ENCODE peak calls at places on chromosome 10, in four cellular contexts. One of them, this sample, is unnamed.

GRCh38 chr10:77104459-77104980 is 533.1 kb downstream of the KCNMA1 start:
- DNase-seq in Panc1: no peak
- DNase-seq in IMR-90: peak
- DNase-seq in kidney: peak
- DNase-seq in this sample: no peak

GRCh38 chr10:70328018-70328417 is 44.2 kb upstream of the NPFFR1 start:
- DNase-seq in kidney: no peak
- DNase-seq in Panc1: no peak
- DNase-seq in IMR-90: no peak
- DNase-seq in this sample: no peak

GRCh38 chr10:43166207-43166878 is 28.1 kb downstream of the CSGALNACT2 start:
- DNase-seq in Panc1: no peak
- DNase-seq in IMR-90: peak
- DNase-seq in kidney: no peak
- DNase-seq in this sample: no peak

GRCh38 chr10:47254611-47255010 is 45.4 kb upstream of the GDF10 start:
- DNase-seq in IMR-90: no peak
- DNase-seq in kidney: no peak
- DNase-seq in Panc1: no peak
- DNase-seq in this sample: no peak

GRCh38 chr10:29012926-29013554 is 275.8 kb upstream of the LYZL1 start:
- DNase-seq in kidney: no peak
- DNase-seq in IMR-90: peak
- DNase-seq in Panc1: no peak
- DNase-seq in this sample: no peak

GRCh38 chr10:24716295-24716694 is 7.4 kb downstream of the ARHGAP21 start:
- DNase-seq in IMR-90: no peak
- DNase-seq in Panc1: no peak
- DNase-seq in kidney: no peak
- DNase-seq in this sample: no peak

GRCh38 chr10:11602919-11603523 is 8.4 kb downstream of the USP6NL start:
- DNase-seq in Panc1: no peak
- DNase-seq in IMR-90: peak
- DNase-seq in kidney: no peak
- DNase-seq in this sample: no peak

GRCh38 chr10:88159127-88159829 is 295.9 kb downstream of the PTEN start:
- DNase-seq in kidney: no peak
- DNase-seq in IMR-90: no peak
- DNase-seq in Panc1: no peak
- DNase-seq in this sample: no peak

GRCh38 chr10:121516483-121516882 is 81.8 kb downstream of the FGFR2 start:
- DNase-seq in kidney: no peak
- DNase-seq in IMR-90: no peak
- DNase-seq in Panc1: no peak
- DNase-seq in this sample: no peak

GRCh38 chr10:33143160-33143728 is 185.2 kb upstream of the ITGB1 start:
- DNase-seq in kidney: no peak
- DNase-seq in IMR-90: peak
- DNase-seq in Panc1: no peak
- DNase-seq in this sample: no peak

GRCh38 chr10:116186273-116186672 is 86.7 kb downstream of the GFRA1 start:
- DNase-seq in kidney: no peak
- DNase-seq in IMR-90: no peak
- DNase-seq in Panc1: no peak
- DNase-seq in this sample: no peak

GRCh38 chr10:75904499-75905283 is 473.3 kb downstream of the LRMDA start:
- DNase-seq in kidney: no peak
- DNase-seq in IMR-90: no peak
- DNase-seq in Panc1: no peak
- DNase-seq in this sample: no peak

GRCh38 chr10:75911426-75911825 is 480.0 kb downstream of the LRMDA start:
- DNase-seq in kidney: no peak
- DNase-seq in IMR-90: no peak
- DNase-seq in Panc1: no peak
- DNase-seq in this sample: no peak

DNA sequence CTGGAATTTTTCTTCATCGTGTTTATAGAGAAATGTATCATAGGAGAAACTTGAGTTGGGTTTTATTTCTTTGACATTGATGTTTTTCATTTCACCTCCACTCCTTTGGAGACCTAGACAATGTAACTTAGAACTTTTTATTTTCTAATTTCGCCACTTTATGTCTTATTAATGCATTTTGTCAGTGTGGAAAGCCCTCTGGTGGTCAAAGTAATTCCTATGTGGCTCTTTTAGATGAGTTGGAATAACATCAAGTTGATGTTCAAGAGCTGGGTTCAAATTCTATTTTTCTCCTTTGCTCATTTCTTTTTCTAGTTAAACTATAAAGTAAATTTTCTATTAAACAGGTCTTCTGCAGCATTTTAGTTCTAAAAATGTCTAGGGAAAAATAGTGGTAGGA is 478.6 kb downstream of the LRMDA start:
- DNase-seq in IMR-90: peak
- DNase-seq in kidney: no peak
- DNase-seq in Panc1: no peak
- DNase-seq in this sample: no peak
- TF ChIP-seq CTCF in IMR-90: peak
- TF ChIP-seq CTCF in kidney: peak
- TF ChIP-seq CTCF in Panc1: peak
- TF ChIP-seq CTCF in this sample: peak

GRCh38 chr10:5977471-5978370 is at the start of gene IL15RA:
- DNase-seq in IMR-90: peak
- DNase-seq in kidney: peak
- DNase-seq in Panc1: no peak
- DNase-seq in this sample: no peak
- TF ChIP-seq CTCF in IMR-90: peak
- TF ChIP-seq CTCF in kidney: no peak
- TF ChIP-seq CTCF in Panc1: peak
- TF ChIP-seq CTCF in this sample: peak

GRCh38 chr10:96784253-96784652 is 47.8 kb upstream of the LCOR start:
- DNase-seq in IMR-90: no peak
- DNase-seq in kidney: no peak
- DNase-seq in Panc1: no peak
- DNase-seq in this sample: no peak

GRCh38 chr10:96794786-96795733 is 37.0 kb upstream of the LCOR start:
- DNase-seq in kidney: no peak
- DNase-seq in IMR-90: no peak
- DNase-seq in Panc1: no peak
- DNase-seq in this sample: no peak

GRCh38 chr10:96791902-96792301 is 40.2 kb upstream of the LCOR start:
- DNase-seq in IMR-90: no peak
- DNase-seq in kidney: no peak
- DNase-seq in Panc1: no peak
- DNase-seq in this sample: no peak

DNA sequence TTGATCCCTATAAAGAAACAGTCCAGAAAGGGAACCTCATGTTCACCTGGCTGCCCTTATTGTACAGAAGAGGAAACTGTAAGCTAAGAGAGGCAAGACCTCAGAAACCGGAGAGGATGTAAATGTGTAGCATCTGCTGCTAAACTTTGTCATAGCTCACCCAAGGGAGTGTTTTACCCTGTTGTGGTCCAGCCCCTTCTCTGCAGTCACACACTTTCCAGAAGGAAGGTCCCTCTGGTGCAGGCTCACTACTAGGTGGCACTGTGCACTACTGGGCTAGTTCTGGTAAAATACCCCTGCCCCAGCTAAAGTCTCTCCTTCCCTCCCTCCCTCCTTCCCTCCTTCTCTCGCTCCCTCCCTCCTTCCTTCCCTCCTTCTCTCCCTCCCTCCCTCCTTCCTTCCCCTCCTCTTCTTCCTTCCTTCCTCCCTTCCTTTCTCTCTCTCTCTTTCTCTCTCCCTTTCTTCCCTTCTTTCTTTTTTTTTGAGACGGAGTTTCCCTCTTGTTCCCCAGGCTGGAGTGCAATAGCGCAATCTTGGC is 42.5 kb upstream of the LCOR start:
- DNase-seq in kidney: no peak
- DNase-seq in Panc1: no peak
- DNase-seq in IMR-90: no peak
- DNase-seq in this sample: no peak
- TF ChIP-seq CTCF in kidney: peak
- TF ChIP-seq CTCF in Panc1: no peak
- TF ChIP-seq CTCF in IMR-90: no peak
- TF ChIP-seq CTCF in this sample: no peak

DNA sequence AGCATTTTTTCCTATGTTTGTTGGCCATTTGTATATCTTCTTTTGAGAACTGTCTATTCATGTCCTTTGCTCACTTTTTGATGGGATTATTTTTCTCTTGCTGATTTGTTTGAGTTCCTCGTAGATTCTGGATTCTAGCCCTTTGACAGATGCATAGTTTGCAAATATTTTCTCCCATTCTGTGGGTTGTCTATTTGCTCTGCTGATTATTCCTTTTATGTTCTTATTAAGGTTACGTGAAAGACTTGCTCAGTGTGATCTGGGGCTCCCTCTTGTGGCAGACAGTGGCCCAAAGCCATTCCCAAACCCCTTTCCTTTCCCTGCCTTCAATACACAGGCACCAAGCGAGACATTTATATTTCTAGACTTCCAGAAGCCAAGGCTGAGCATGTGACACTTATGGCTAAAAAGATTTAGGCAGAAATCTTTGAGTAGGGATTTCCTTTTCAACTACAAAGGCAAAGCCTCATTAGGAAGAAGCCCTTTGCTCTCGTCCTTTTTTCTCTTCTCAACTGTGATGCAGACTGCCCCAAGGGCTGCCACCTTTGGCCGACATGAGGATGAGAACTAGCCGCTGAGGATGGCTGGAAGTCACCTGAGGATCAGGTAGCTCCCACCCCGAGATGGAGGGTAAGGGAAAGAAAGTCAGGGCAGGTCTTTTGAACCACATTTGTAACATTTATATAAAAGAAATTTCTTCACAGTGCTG is 23.6 kb downstream of the ST8SIA6 start:
- DNase-seq in kidney: peak
- DNase-seq in Panc1: peak
- DNase-seq in IMR-90: peak
- DNase-seq in this sample: no peak
- TF ChIP-seq CTCF in kidney: peak
- TF ChIP-seq CTCF in Panc1: peak
- TF ChIP-seq CTCF in IMR-90: peak
- TF ChIP-seq CTCF in this sample: peak

GRCh38 chr10:114313139-114313538 is 74.1 kb downstream of the VWA2 start:
- DNase-seq in kidney: no peak
- DNase-seq in Panc1: no peak
- DNase-seq in IMR-90: no peak
- DNase-seq in this sample: peak
- TF ChIP-seq CTCF in kidney: no peak
- TF ChIP-seq CTCF in Panc1: no peak
- TF ChIP-seq CTCF in IMR-90: no peak
- TF ChIP-seq CTCF in this sample: no peak

GRCh38 chr10:128934492-128934891 is 532.5 kb upstream of the MGMT start:
- DNase-seq in Panc1: no peak
- DNase-seq in IMR-90: no peak
- DNase-seq in kidney: no peak
- DNase-seq in this sample: no peak

GRCh38 chr10:128929905-128930304 is 537.1 kb upstream of the MGMT start:
- DNase-seq in kidney: no peak
- DNase-seq in IMR-90: no peak
- DNase-seq in Panc1: no peak
- DNase-seq in this sample: no peak

GRCh38 chr10:128928231-128928836 is 538.7 kb upstream of the MGMT start:
- DNase-seq in IMR-90: no peak
- DNase-seq in Panc1: no peak
- DNase-seq in kidney: no peak
- DNase-seq in this sample: no peak

GRCh38 chr10:128930422-128930821 is 536.6 kb upstream of the MGMT start:
- DNase-seq in kidney: no peak
- DNase-seq in Panc1: no peak
- DNase-seq in IMR-90: no peak
- DNase-seq in this sample: no peak

GRCh38 chr10:128932071-128932820 is 534.8 kb upstream of the MGMT start:
- DNase-seq in kidney: no peak
- DNase-seq in IMR-90: no peak
- DNase-seq in Panc1: no peak
- DNase-seq in this sample: no peak
- TF ChIP-seq CTCF in kidney: no peak
- TF ChIP-seq CTCF in IMR-90: no peak
- TF ChIP-seq CTCF in Panc1: no peak
- TF ChIP-seq CTCF in this sample: no peak

GRCh38 chr10:58963101-58963534 is 213.3 kb upstream of the PHYHIPL start:
- DNase-seq in Panc1: no peak
- DNase-seq in IMR-90: no peak
- DNase-seq in kidney: no peak
- DNase-seq in this sample: no peak
- TF ChIP-seq CTCF in Panc1: peak
- TF ChIP-seq CTCF in IMR-90: peak
- TF ChIP-seq CTCF in kidney: no peak
- TF ChIP-seq CTCF in this sample: peak

DNA sequence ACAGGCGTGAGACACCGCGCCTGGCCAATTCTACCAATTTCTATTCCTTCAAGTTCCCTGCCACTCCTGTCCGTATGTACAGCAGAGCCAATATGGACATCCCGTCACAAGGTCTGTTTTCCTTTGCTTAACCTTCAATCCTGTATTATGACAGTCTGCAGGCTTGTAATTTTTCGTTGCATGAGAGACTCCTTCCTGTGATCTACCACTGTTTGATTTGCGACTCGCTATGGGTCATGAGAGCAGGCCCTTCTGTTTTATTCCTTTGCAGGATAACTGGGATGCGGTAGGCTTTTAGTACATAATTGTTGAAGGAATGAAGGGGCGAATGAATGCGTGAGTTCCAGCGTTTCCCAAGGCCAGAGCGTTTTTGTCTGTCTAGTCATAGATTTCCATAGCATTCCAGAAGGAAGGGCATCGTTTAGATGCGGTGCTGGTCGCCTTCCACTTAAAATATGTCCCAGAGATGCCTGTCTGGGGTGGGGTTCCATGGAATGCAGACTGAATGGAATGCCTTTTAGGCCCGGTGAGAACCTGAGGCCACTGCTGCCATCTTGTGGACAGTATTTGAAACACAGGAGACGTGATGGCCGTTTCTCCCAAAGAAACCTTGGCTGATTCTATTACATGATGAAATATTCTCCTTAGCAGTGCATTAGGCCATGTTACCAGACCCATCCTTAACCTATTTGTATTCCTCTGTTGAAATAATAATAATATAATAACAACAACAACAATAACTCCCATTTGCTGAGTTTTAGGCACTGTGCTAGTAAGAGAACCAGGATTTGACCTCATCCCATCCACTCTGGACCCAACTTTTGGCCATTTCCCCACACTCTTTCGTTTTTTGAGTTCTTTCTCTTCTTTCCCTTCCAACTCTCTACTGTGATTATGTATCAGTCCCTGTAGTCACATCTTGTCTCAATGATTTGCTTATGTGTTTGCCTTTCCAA is 193.2 kb downstream of the MYOF start:
- DNase-seq in kidney: no peak
- DNase-seq in Panc1: peak
- DNase-seq in IMR-90: peak
- DNase-seq in this sample: no peak
- TF ChIP-seq CTCF in kidney: peak
- TF ChIP-seq CTCF in Panc1: peak
- TF ChIP-seq CTCF in IMR-90: peak
- TF ChIP-seq CTCF in this sample: peak

GRCh38 chr10:48497965-48498770 is 106.7 kb downstream of the ARHGAP22 start:
- DNase-seq in Panc1: no peak
- DNase-seq in kidney: no peak
- DNase-seq in IMR-90: no peak
- DNase-seq in this sample: no peak
- TF ChIP-seq CTCF in Panc1: no peak
- TF ChIP-seq CTCF in kidney: no peak
- TF ChIP-seq CTCF in IMR-90: no peak
- TF ChIP-seq CTCF in this sample: no peak